ENCODE peak calls at places on chromosomes 3 and 15, in four cellular contexts. One of them, this sample, is unnamed.

GRCh38 chr3:40887012-40887411 is 312.3 kb upstream of the CTNNB1 start:
- DNase-seq in H9: no peak
- DNase-seq in Calu3: no peak
- DNase-seq in PC-3: no peak
- DNase-seq in this sample: no peak

GRCh38 chr15:50909044-50909342 is 510 bp downstream of the AP4E1 start:
- DNase-seq in H9: no peak
- DNase-seq in Calu3: no peak
- DNase-seq in PC-3: peak; percentile 2
- DNase-seq in this sample: no peak

GRCh38 chr3:196314597-196314996 is 3.4 kb downstream of the DYNLT2B start:
- DNase-seq in H9: no peak
- DNase-seq in Calu3: no peak
- DNase-seq in PC-3: no peak
- DNase-seq in this sample: no peak

GRCh38 chr3:89067736-89068135 is 39.7 kb upstream of the EPHA3 start:
- DNase-seq in H9: no peak
- DNase-seq in Calu3: no peak
- DNase-seq in PC-3: no peak
- DNase-seq in this sample: no peak

GRCh38 chr15:94312946-94313345 is 81.6 kb downstream of the MCTP2 start:
- DNase-seq in H9: no peak
- DNase-seq in Calu3: no peak
- DNase-seq in PC-3: no peak
- DNase-seq in this sample: no peak

GRCh38 chr3:187292631-187293513 is 1.3 kb upstream of the MASP1 start:
- DNase-seq in H9: no peak
- DNase-seq in Calu3: no peak
- DNase-seq in PC-3: no peak
- DNase-seq in this sample: no peak

GRCh38 chr3:136305879-136306278 is 55.7 kb downstream of the PCCB start:
- DNase-seq in H9: no peak
- DNase-seq in Calu3: peak; percentile 33
- DNase-seq in PC-3: no peak
- DNase-seq in this sample: no peak

GRCh38 chr3:58235970-58236369 is 1.6 kb upstream of the ABHD6 start:
- DNase-seq in H9: no peak
- DNase-seq in Calu3: no peak
- DNase-seq in PC-3: no peak
- DNase-seq in this sample: no peak

GRCh38 chr3:174423936-174424335 is 435.2 kb upstream of the NAALADL2 start:
- DNase-seq in H9: no peak
- DNase-seq in Calu3: no peak
- DNase-seq in PC-3: no peak
- DNase-seq in this sample: no peak

GRCh38 chr3:133457025-133457424 is 57.2 kb downstream of the BFSP2 start:
- DNase-seq in H9: no peak
- DNase-seq in Calu3: no peak
- DNase-seq in PC-3: no peak
- DNase-seq in this sample: peak; percentile 22

GRCh38 chr15:53549697-53550315 is 209.7 kb downstream of the WDR72 start:
- DNase-seq in H9: no peak
- DNase-seq in Calu3: peak; percentile 26
- DNase-seq in PC-3: peak; percentile 67
- DNase-seq in this sample: no peak

GRCh38 chr3:108132727-108133373 is 42.0 kb upstream of the CD47 start:
- DNase-seq in H9: no peak
- DNase-seq in Calu3: no peak
- DNase-seq in PC-3: peak; percentile 94
- DNase-seq in this sample: no peak

GRCh38 chr15:35674873-35675781 is 129.2 kb upstream of the DPH6 start:
- DNase-seq in H9: no peak
- DNase-seq in Calu3: no peak
- DNase-seq in PC-3: no peak
- DNase-seq in this sample: no peak

DNA sequence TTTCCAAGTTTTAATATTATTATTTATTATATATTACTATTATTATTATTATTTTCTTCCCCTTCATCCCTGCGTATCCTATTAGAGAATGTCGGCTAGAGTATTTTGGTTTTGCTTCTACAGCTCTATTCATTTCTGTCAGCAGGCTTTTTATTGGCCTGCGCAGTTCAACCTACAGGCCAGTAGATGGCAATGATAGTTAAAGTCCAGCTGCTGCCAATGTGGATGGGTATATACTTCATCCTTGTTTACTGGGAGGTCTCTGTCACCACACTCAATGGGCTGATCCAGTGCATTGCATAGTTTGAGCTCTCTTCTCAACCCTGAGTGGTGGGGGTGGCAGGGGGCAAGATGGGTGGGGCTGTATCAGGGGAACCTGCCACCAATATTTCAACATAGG is 799.8 kb downstream of the NSUN3 start:
- DNase-seq in H9: no peak
- DNase-seq in Calu3: peak; percentile 17
- DNase-seq in PC-3: peak; percentile 59
- DNase-seq in this sample: peak; percentile 27
- TF ChIP-seq CTCF in H9: peak; percentile 73
- TF ChIP-seq CTCF in Calu3: peak; percentile 56
- TF ChIP-seq CTCF in PC-3: peak; percentile 70
- TF ChIP-seq CTCF in this sample: peak; percentile 66

DNA sequence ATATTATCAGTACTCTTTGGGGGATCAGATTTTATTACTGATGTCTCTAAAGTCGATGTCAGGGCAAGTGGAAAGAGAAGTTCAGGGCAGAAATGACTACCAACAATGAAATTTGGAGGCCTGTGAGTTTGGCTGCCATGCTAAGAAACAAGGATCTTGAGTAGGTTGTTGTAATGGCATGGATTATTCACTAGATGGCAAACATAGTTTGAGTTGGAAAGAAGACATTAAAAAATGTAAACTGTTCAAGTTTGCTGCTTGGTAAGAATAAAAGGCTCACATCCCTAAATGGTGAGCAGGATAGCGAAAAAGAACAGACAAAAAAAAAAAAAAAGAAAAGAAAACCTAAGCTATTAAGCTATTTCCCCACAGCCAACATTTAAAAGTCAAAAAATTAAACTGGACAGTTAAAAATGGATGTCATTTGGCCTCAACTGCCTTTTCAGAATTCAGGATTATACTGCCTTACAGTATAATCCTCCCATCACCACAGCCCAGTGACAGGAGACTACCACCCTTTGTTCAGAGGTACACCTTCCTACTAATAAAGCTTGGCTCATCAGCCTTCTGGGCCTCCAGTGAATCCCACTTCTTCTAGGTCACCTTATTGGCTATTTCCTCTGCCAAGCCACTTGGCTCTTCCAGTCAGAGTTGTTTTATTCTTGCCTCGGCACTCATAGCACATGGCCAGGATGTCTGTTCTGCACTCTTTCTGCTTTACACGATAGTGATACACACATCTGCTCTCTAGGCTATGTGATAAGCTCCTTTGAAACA is 163.7 kb downstream of the PLD1 start:
- DNase-seq in H9: no peak
- DNase-seq in Calu3: no peak
- DNase-seq in PC-3: peak; percentile 69
- DNase-seq in this sample: no peak
- TF ChIP-seq CTCF in H9: peak; percentile 63
- TF ChIP-seq CTCF in Calu3: peak; percentile 63
- TF ChIP-seq CTCF in PC-3: peak; percentile 81
- TF ChIP-seq CTCF in this sample: peak; percentile 70

GRCh38 chr3:135239485-135239884 is 444.4 kb downstream of the EPHB1 start:
- DNase-seq in H9: no peak
- DNase-seq in Calu3: no peak
- DNase-seq in PC-3: no peak
- DNase-seq in this sample: no peak

GRCh38 chr3:135242285-135242684 is 447.2 kb downstream of the EPHB1 start:
- DNase-seq in H9: no peak
- DNase-seq in Calu3: no peak
- DNase-seq in PC-3: no peak
- DNase-seq in this sample: no peak

GRCh38 chr3:135238201-135238600 is 443.1 kb downstream of the EPHB1 start:
- DNase-seq in H9: no peak
- DNase-seq in Calu3: no peak
- DNase-seq in PC-3: no peak
- DNase-seq in this sample: peak; percentile 27

GRCh38 chr3:135238866-135239434 is 443.9 kb downstream of the EPHB1 start:
- DNase-seq in H9: no peak
- DNase-seq in Calu3: no peak
- DNase-seq in PC-3: no peak
- DNase-seq in this sample: no peak

DNA sequence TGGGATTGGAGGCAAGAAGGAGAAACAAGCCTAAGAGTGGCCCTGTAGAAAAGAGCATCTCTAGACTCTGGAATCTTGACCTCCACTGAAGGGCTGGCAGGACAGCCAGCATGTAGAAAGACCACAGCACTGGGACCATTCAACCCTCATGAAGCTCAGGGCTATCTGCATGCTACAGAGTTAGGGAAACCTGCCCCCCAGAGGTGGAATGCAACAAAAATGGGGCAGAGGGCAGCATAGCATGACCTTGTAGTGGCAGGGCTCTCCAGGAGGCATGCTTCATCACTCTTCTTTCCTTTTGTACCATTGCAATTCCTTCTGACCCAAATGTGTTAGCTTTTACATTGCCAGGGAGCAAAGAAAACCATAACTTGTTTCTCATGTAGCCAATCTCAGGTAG is 445.4 kb downstream of the EPHB1 start:
- DNase-seq in H9: peak; percentile 56
- DNase-seq in Calu3: no peak
- DNase-seq in PC-3: no peak
- DNase-seq in this sample: no peak
- TF ChIP-seq CTCF in H9: peak; percentile 65
- TF ChIP-seq CTCF in Calu3: no peak
- TF ChIP-seq CTCF in PC-3: no peak
- TF ChIP-seq CTCF in this sample: no peak

GRCh38 chr3:13300546-13301294 is 119.4 kb downstream of the NUP210 start:
- DNase-seq in H9: no peak
- DNase-seq in Calu3: no peak
- DNase-seq in PC-3: no peak
- DNase-seq in this sample: no peak

GRCh38 chr3:13301295-13301987 is 118.7 kb downstream of the NUP210 start:
- DNase-seq in H9: peak; percentile 95
- DNase-seq in Calu3: no peak
- DNase-seq in PC-3: peak; percentile 82
- DNase-seq in this sample: peak; percentile 75

GRCh38 chr3:13307041-13307440 is 113.1 kb downstream of the NUP210 start:
- DNase-seq in H9: no peak
- DNase-seq in Calu3: no peak
- DNase-seq in PC-3: no peak
- DNase-seq in this sample: no peak

GRCh38 chr3:13305623-13306022 is 114.5 kb downstream of the NUP210 start:
- DNase-seq in H9: no peak
- DNase-seq in Calu3: no peak
- DNase-seq in PC-3: no peak
- DNase-seq in this sample: no peak

GRCh38 chr3:13303410-13303809 is 116.7 kb downstream of the NUP210 start:
- DNase-seq in H9: no peak
- DNase-seq in Calu3: no peak
- DNase-seq in PC-3: no peak
- DNase-seq in this sample: no peak
- TF ChIP-seq CTCF in H9: no peak
- TF ChIP-seq CTCF in Calu3: no peak
- TF ChIP-seq CTCF in PC-3: no peak
- TF ChIP-seq CTCF in this sample: no peak

GRCh38 chr3:11846281-11847034 is at the start of gene TAMM41:
- DNase-seq in H9: peak; percentile 83
- DNase-seq in Calu3: peak; percentile 89
- DNase-seq in PC-3: peak; percentile 93
- DNase-seq in this sample: peak; percentile 90

GRCh38 chr3:11844891-11845290 is 1.8 kb downstream of the TAMM41 start:
- DNase-seq in H9: no peak
- DNase-seq in Calu3: no peak
- DNase-seq in PC-3: no peak
- DNase-seq in this sample: no peak

GRCh38 chr3:11847607-11848006 is 922 bp upstream of the TAMM41 start:
- DNase-seq in H9: no peak
- DNase-seq in Calu3: peak; percentile 17
- DNase-seq in PC-3: peak; percentile 37
- DNase-seq in this sample: no peak

GRCh38 chr3:11845661-11846060 is 1.0 kb downstream of the TAMM41 start:
- DNase-seq in H9: no peak
- DNase-seq in Calu3: peak; percentile 2
- DNase-seq in PC-3: peak; percentile 21
- DNase-seq in this sample: no peak

DNA sequence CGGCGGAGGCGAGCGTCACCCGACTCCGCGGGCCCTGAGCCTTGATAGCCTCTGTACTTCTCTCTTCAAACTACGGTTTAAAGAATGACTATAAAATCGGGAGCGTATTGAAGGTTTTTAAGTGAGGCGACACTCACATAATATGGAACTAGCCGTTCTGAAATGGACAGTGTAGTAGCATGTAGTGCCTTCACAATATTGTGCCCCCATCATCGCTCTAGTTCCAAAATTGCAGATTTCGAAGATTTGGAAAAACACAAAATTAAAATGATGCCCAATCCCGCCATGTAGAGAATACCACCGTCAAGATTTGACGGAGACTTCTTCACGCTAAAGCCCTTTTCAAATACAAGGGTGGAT is 330 bp upstream of the TAMM41 start:
- DNase-seq in H9: no peak
- DNase-seq in Calu3: no peak
- DNase-seq in PC-3: no peak
- DNase-seq in this sample: no peak
- TF ChIP-seq CTCF in H9: no peak
- TF ChIP-seq CTCF in Calu3: no peak
- TF ChIP-seq CTCF in PC-3: no peak
- TF ChIP-seq CTCF in this sample: no peak

DNA sequence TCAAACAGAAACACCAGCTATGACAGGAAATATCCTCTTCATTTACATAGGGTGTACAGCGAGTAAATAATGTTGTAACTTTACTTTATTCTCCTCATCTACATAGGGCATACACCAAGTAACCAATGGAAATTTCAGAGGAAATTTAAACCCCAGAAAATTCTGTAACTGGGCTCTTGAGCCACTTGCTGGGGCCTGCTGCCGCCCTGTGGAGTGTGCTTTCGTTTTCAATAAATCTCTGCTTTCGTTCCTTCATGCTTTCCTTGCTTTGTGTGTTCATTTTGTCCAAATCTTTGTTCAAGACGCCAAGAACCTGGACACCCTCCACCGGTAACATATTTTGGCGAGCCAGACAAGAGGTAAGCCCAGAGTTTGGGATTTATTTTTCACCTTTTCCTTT is 990.4 kb upstream of the CADM2 start:
- DNase-seq in H9: no peak
- DNase-seq in Calu3: peak; percentile 17
- DNase-seq in PC-3: peak; percentile 7
- DNase-seq in this sample: no peak
- TF ChIP-seq CTCF in H9: no peak
- TF ChIP-seq CTCF in Calu3: no peak
- TF ChIP-seq CTCF in PC-3: no peak
- TF ChIP-seq CTCF in this sample: no peak

GRCh38 chr3:194458122-194458521 is 28.7 kb downstream of the ATP13A3 start:
- DNase-seq in H9: no peak
- DNase-seq in Calu3: no peak
- DNase-seq in PC-3: no peak
- DNase-seq in this sample: no peak
- TF ChIP-seq CTCF in H9: peak; percentile 12
- TF ChIP-seq CTCF in Calu3: no peak
- TF ChIP-seq CTCF in PC-3: no peak
- TF ChIP-seq CTCF in this sample: no peak

This sample was measured in glutamatergic neuron.